ENCODE peak calls at places on chromosome 6, in four cellular contexts. B is NCI-H1105 treated with DMSO at 0.1 percent for 48 hours, Q is osteocyte, L is germinal center. U is an unnamed sample.

GRCh38 chr6:134630468-134631180 is 312.7 kb upstream of the SGK1 start:
- DNase-seq in B (no peak), Q (no peak), L (peak; percentile 71), U (no peak)

GRCh38 chr6:161748535-161749386 is 474.9 kb upstream of the AGPAT4 start:
- DNase-seq in Q (no peak), L (no peak), B (no peak), U (peak; percentile 54)

GRCh38 chr6:132768051-132768517 is 10.4 kb upstream of the VNN2 start:
- DNase-seq in Q (no peak), B (no peak), L (peak; percentile 54), U (peak; percentile 61)

GRCh38 chr6:131058236-131058635 is 4.8 kb downstream of the EPB41L2 start:
- DNase-seq in B (no peak), Q (no peak), L (no peak), U (no peak)

GRCh38 chr6:1390071-1390804 is 862 bp downstream of the FOXF2 start:
- DNase-seq in B (peak; percentile 50), L (no peak), Q (peak; percentile 83), U (no peak)

GRCh38 chr6:83062225-83062624 is 3.4 kb downstream of the UBE3D start:
- DNase-seq in B (no peak), L (no peak), Q (no peak), U (no peak)

GRCh38 chr6:127516676-127517273 is 2.4 kb downstream of the MTCL3 start:
- DNase-seq in L (peak; percentile 58), Q (no peak), B (peak; percentile 93), U (peak; percentile 25)

GRCh38 chr6:131199568-131200272 is 64.5 kb downstream of the AKAP7 start:
- DNase-seq in B (peak; percentile 58), L (peak; percentile 78), Q (no peak), U (peak; percentile 83)

GRCh38 chr6:79544299-79544927 is 7.2 kb upstream of the LCA5 start:
- DNase-seq in B (peak; percentile 66), Q (no peak), L (no peak), U (no peak)

GRCh38 chr6:106377061-106377540 is 16.6 kb downstream of the CRYBG1 start:
- DNase-seq in L (peak; percentile 9), Q (no peak), B (no peak), U (no peak)

GRCh38 chr6:135522975-135523692 is 25.6 kb upstream of the AHI1 start:
- DNase-seq in B (no peak), Q (no peak), L (no peak), U (no peak)

GRCh38 chr6:15246217-15247211 is 645 bp downstream of the JARID2 start:
- DNase-seq in L (no peak), B (peak; percentile 23), Q (no peak), U (no peak)

GRCh38 chr6:21748343-21749063 is 155.0 kb downstream of the SOX4 start:
- DNase-seq in Q (no peak), B (peak; percentile 92), L (no peak), U (no peak)

GRCh38 chr6:36660771-36661471 is 17.6 kb upstream of the CDKN1A start:
- DNase-seq in B (no peak), L (no peak), Q (no peak), U (no peak)

GRCh38 chr6:34174846-34175399 is 29.0 kb upstream of the GRM4 start:
- DNase-seq in L (no peak), Q (no peak), B (no peak), U (no peak)

GRCh38 chr6:127966616-127967015 is 65.8 kb upstream of the THEMIS start:
- DNase-seq in B (no peak), Q (no peak), L (no peak), U (no peak)

GRCh38 chr6:31037692-31038091 is 27.4 kb downstream of the MUC22 start:
- DNase-seq in Q (no peak), L (no peak), B (no peak), U (no peak)

GRCh38 chr6:28683945-28684538 is 158.4 kb downstream of the GPX5 start:
- DNase-seq in B (peak; percentile 60), L (no peak), Q (no peak), U (no peak)

GRCh38 chr6:145735356-145736165 is at the start of gene EPM2A:
- DNase-seq in Q (peak; percentile 94), B (peak; percentile 79), L (peak; percentile 81), U (peak; percentile 2)

GRCh38 chr6:57324538-57324937 is 7.1 kb downstream of the PRIM2 start:
- DNase-seq in B (peak; percentile 28), L (peak; percentile 16), Q (no peak), U (no peak)

GRCh38 chr6:4133941-4134838 is 1.2 kb downstream of the ECI2 start:
- DNase-seq in Q (no peak), L (no peak), B (no peak), U (no peak)

GRCh38 chr6:88499845-88500699 is 333.9 kb upstream of the CNR1 start:
- DNase-seq in L (peak; percentile 33), B (no peak), Q (no peak), U (no peak)

GRCh38 chr6:15443119-15443518 is 197.2 kb downstream of the JARID2 start:
- DNase-seq in L (no peak), B (no peak), Q (no peak), U (no peak)

GRCh38 chr6:52612336-52613096 is 35.7 kb upstream of the TRAM2 start:
- DNase-seq in L (no peak), B (no peak), Q (no peak), U (no peak)

GRCh38 chr6:98260382-98260781 is 574.0 kb upstream of the POU3F2 start:
- DNase-seq in B (no peak), Q (no peak), L (no peak), U (no peak)

GRCh38 chr6:63734923-63735322 is 99.3 kb downstream of the PHF3 start:
- DNase-seq in L (no peak), Q (no peak), B (no peak), U (no peak)

GRCh38 chr6:84065718-84066290 is 32.2 kb downstream of the MRAP2 start:
- DNase-seq in Q (no peak), B (peak; percentile 40), L (no peak), U (no peak)

GRCh38 chr6:95117236-95117635 is 460.1 kb upstream of the MANEA start:
- DNase-seq in Q (no peak), L (no peak), B (no peak), U (no peak)

GRCh38 chr6:11586574-11586973 is 49.0 kb downstream of the TMEM170B start:
- DNase-seq in Q (no peak), L (no peak), B (no peak), U (no peak)

GRCh38 chr6:16198061-16198705 is 40.2 kb upstream of the GMPR start:
- DNase-seq in Q (peak; percentile 75), L (no peak), B (no peak), U (no peak)

U was measured in stimulated activated effector memory CD8-positive, alpha-beta T cell treated with anti-CD3 and anti-CD28 coated beads, Interleukin-12 subunit alpha, Interleukin-12 subunit beta, amount 100 ng/mL, for 72 hours.